ENCODE peak calls at places on chromosomes 4 and X, in five cellular contexts. One of them, this sample, is unnamed. For H3K4me1, the result is how much of the 10 kb centered on the place peaks cover.

GRCh38 chrX:103607385-103608304 is at the start of gene TCEAL3:
- DNase-seq in neural progenitor cell: peak
- DNase-seq in GM23248: peak
- DNase-seq in HCT116: no peak
- DNase-seq in hepatocyte: peak
- DNase-seq in this sample: peak

GRCh38 chr4:55729306-55730142 is 90.1 kb upstream of the EXOC1L start:
- DNase-seq in GM23248: no peak
- DNase-seq in hepatocyte: peak
- DNase-seq in neural progenitor cell: no peak
- DNase-seq in HCT116: no peak
- DNase-seq in this sample: no peak

GRCh38 chr4:47933798-47934197 is 19.4 kb upstream of the NFXL1 start:
- DNase-seq in GM23248: peak
- DNase-seq in hepatocyte: peak
- DNase-seq in neural progenitor cell: peak
- DNase-seq in HCT116: no peak
- DNase-seq in this sample: peak

GRCh38 chr4:47531241-47531953 is 46.3 kb downstream of the ATP10D start:
- DNase-seq in hepatocyte: peak
- DNase-seq in HCT116: no peak
- DNase-seq in GM23248: peak
- DNase-seq in neural progenitor cell: peak
- DNase-seq in this sample: peak

GRCh38 chrX:72084114-72084513 is 47.6 kb downstream of the RTL5 start:
- DNase-seq in HCT116: no peak
- DNase-seq in hepatocyte: no peak
- DNase-seq in neural progenitor cell: no peak
- DNase-seq in GM23248: no peak
- DNase-seq in this sample: no peak

GRCh38 chrX:22594771-22595170 is 322.1 kb downstream of the CBLL2 start:
- DNase-seq in hepatocyte: no peak
- DNase-seq in GM23248: no peak
- DNase-seq in HCT116: no peak
- DNase-seq in neural progenitor cell: no peak
- DNase-seq in this sample: no peak

GRCh38 chrX:9905288-9905687 is 61.9 kb upstream of the CLDN34 start:
- DNase-seq in hepatocyte: no peak
- DNase-seq in HCT116: no peak
- DNase-seq in neural progenitor cell: no peak
- DNase-seq in GM23248: peak
- DNase-seq in this sample: peak

GRCh38 chr4:2287594-2287915 is 25.6 kb upstream of the MXD4 start:
- DNase-seq in neural progenitor cell: no peak
- DNase-seq in HCT116: no peak
- DNase-seq in GM23248: no peak
- DNase-seq in hepatocyte: no peak
- DNase-seq in this sample: no peak

GRCh38 chr4:186854256-186854655 is 130.6 kb upstream of the FAT1 start:
- DNase-seq in hepatocyte: no peak
- DNase-seq in HCT116: no peak
- DNase-seq in GM23248: no peak
- DNase-seq in neural progenitor cell: no peak
- DNase-seq in this sample: peak

GRCh38 chr4:2244947-2245786 is 3.2 kb upstream of the HAUS3 start:
- DNase-seq in hepatocyte: no peak
- DNase-seq in GM23248: no peak
- DNase-seq in neural progenitor cell: no peak
- DNase-seq in HCT116: no peak
- DNase-seq in this sample: no peak

GRCh38 chrX:7083021-7083420 is 64.5 kb upstream of the STS start:
- DNase-seq in HCT116: no peak
- DNase-seq in neural progenitor cell: no peak
- DNase-seq in GM23248: no peak
- DNase-seq in hepatocyte: no peak
- DNase-seq in this sample: no peak

GRCh38 chr4:108193891-108194672 is 25.4 kb upstream of the LEF1 start:
- DNase-seq in GM23248: no peak
- DNase-seq in HCT116: no peak
- DNase-seq in hepatocyte: no peak
- DNase-seq in neural progenitor cell: peak
- DNase-seq in this sample: no peak

GRCh38 chrX:53716328-53717088 is 30.0 kb upstream of the HUWE1 start:
- DNase-seq in neural progenitor cell: no peak
- DNase-seq in GM23248: no peak
- DNase-seq in HCT116: no peak
- DNase-seq in hepatocyte: no peak
- DNase-seq in this sample: peak

GRCh38 chr4:25378130-25378743 is 1.2 kb downstream of the ANAPC4 start:
- DNase-seq in hepatocyte: no peak
- DNase-seq in GM23248: no peak
- DNase-seq in neural progenitor cell: no peak
- DNase-seq in HCT116: no peak
- DNase-seq in this sample: no peak

GRCh38 chr4:93501946-93502345 is 326.6 kb upstream of the ATOH1 start:
- DNase-seq in HCT116: no peak
- DNase-seq in GM23248: no peak
- DNase-seq in hepatocyte: no peak
- DNase-seq in neural progenitor cell: no peak
- DNase-seq in this sample: no peak

GRCh38 chr4:182560358-182560757 is 317.2 kb downstream of the TENM3 start:
- DNase-seq in neural progenitor cell: peak
- DNase-seq in hepatocyte: peak
- DNase-seq in GM23248: no peak
- DNase-seq in HCT116: no peak
- DNase-seq in this sample: peak

GRCh38 chr4:64385177-64385549 is 24.1 kb downstream of the TECRL start:
- DNase-seq in GM23248: no peak
- DNase-seq in hepatocyte: no peak
- DNase-seq in neural progenitor cell: no peak
- DNase-seq in HCT116: no peak
- DNase-seq in this sample: no peak

GRCh38 chr4:76801621-76802545 is 96.1 kb downstream of the SOWAHB start:
- DNase-seq in hepatocyte: peak
- DNase-seq in HCT116: no peak
- DNase-seq in GM23248: peak
- DNase-seq in neural progenitor cell: peak
- DNase-seq in this sample: peak

GRCh38 chr4:127134490-127134889 is 498.3 kb upstream of the INTU start:
- DNase-seq in GM23248: no peak
- DNase-seq in HCT116: no peak
- DNase-seq in neural progenitor cell: no peak
- DNase-seq in hepatocyte: no peak
- DNase-seq in this sample: no peak

GRCh38 chr4:4913147-4913561 is 53.7 kb downstream of the MSX1 start:
- DNase-seq in HCT116: no peak
- DNase-seq in GM23248: no peak
- DNase-seq in neural progenitor cell: no peak
- DNase-seq in hepatocyte: no peak
- DNase-seq in this sample: no peak

GRCh38 chrX:46257451-46257879 is 287.8 kb downstream of the ZNF674 start:
- DNase-seq in HCT116: no peak
- DNase-seq in hepatocyte: no peak
- DNase-seq in neural progenitor cell: no peak
- DNase-seq in GM23248: no peak
- DNase-seq in this sample: no peak

GRCh38 chrX:42524374-42524773 is 253.6 kb downstream of the PPP1R2C start:
- DNase-seq in GM23248: peak
- DNase-seq in HCT116: peak
- DNase-seq in neural progenitor cell: no peak
- DNase-seq in hepatocyte: no peak
- DNase-seq in this sample: peak

GRCh38 chrX:15525664-15526416 is 25.2 kb downstream of the BMX start:
- DNase-seq in GM23248: no peak
- DNase-seq in neural progenitor cell: no peak
- DNase-seq in hepatocyte: no peak
- DNase-seq in HCT116: no peak
- DNase-seq in this sample: no peak

GRCh38 chrX:44039556-44039955 is 66.4 kb upstream of the NDP start:
- DNase-seq in neural progenitor cell: no peak
- DNase-seq in HCT116: no peak
- DNase-seq in hepatocyte: no peak
- DNase-seq in GM23248: no peak
- DNase-seq in this sample: no peak

GRCh38 chr4:137861682-137862081 is 329.4 kb upstream of the PCDH18 start:
- DNase-seq in neural progenitor cell: peak
- DNase-seq in hepatocyte: peak
- DNase-seq in HCT116: no peak
- DNase-seq in GM23248: peak
- DNase-seq in this sample: no peak

GRCh38 chr4:86730310-86730709 is 118.9 kb downstream of the SLC10A6 start:
- DNase-seq in hepatocyte: no peak
- DNase-seq in GM23248: no peak
- DNase-seq in neural progenitor cell: peak
- DNase-seq in HCT116: no peak
- DNase-seq in this sample: no peak

GRCh38 chr4:1043162-1043561 is 31.7 kb downstream of the FGFRL1 start:
- DNase-seq in neural progenitor cell: no peak
- DNase-seq in GM23248: no peak
- DNase-seq in HCT116: no peak
- DNase-seq in hepatocyte: no peak
- DNase-seq in this sample: no peak

GRCh38 chr4:1042352-1043025 is 31.1 kb downstream of the FGFRL1 start:
- DNase-seq in hepatocyte: no peak
- DNase-seq in HCT116: no peak
- DNase-seq in neural progenitor cell: no peak
- DNase-seq in GM23248: no peak
- DNase-seq in this sample: no peak

GRCh38 chr4:1045193-1045594 is 33.8 kb downstream of the FGFRL1 start:
- DNase-seq in HCT116: no peak
- DNase-seq in neural progenitor cell: no peak
- DNase-seq in hepatocyte: no peak
- DNase-seq in GM23248: no peak
- DNase-seq in this sample: no peak

GRCh38 chr4:1044469-1045192 is 33.2 kb downstream of the FGFRL1 start:
- DNase-seq in HCT116: no peak
- DNase-seq in neural progenitor cell: no peak
- DNase-seq in GM23248: no peak
- DNase-seq in hepatocyte: no peak
- DNase-seq in this sample: no peak

DNA sequence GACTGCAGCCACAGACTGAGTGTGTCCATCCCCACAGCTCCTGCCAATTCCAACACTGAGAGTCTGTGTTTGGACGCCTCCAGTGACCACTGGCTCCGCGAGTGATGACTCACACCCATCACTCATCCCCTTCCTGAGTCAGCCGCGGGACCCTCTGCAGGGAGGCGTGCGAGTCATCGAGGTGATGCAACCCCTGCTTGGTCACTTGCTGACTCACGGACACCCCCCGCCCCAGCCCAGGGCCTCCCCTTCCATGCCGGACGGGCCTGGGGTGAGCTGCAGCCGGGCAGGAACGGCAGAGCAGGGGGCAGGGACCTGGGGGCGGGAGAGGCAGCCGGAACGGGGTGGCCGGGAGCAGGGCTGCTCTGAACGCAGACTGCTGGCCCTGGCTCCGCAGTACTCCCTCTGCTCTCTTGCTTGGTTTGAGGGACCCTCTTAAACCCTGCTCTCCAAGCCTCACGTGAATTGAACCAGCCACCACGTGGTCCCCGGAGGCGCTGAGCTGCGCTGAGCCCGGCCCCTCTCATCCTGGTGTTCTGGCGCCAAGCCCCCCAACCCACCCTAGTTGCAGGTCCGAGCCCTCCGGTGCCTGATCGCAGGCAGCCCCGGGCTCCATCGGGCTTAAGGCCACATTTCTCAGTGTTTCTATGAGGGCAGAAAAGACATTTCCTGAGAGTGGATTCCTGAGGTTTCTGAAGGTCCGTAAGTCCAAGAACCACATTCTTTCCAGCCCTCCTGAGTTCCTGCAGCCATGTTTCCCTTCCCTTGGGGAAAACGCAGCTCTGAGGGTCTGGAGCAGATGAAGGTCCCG is 32.4 kb downstream of the FGFRL1 start:
- DNase-seq in neural progenitor cell: peak
- DNase-seq in GM23248: peak
- DNase-seq in hepatocyte: peak
- DNase-seq in HCT116: peak
- DNase-seq in this sample: peak
- H3K4me1 ChIP-seq in neural progenitor cell: under half
- H3K4me1 ChIP-seq in GM23248: under half
- H3K4me1 ChIP-seq in hepatocyte: under half
- H3K4me1 ChIP-seq in HCT116: half or more
- H3K4me1 ChIP-seq in this sample: half or more

GRCh38 chr4:184824776-184825393 is 883 bp downstream of the ACSL1 start:
- DNase-seq in neural progenitor cell: no peak
- DNase-seq in GM23248: no peak
- DNase-seq in HCT116: no peak
- DNase-seq in hepatocyte: no peak
- DNase-seq in this sample: no peak
- TF ChIP-seq EZH2 in neural progenitor cell: peak
- TF ChIP-seq EZH2 in GM23248: no peak
- TF ChIP-seq EZH2 in HCT116: no peak
- TF ChIP-seq EZH2 in hepatocyte: no peak
- TF ChIP-seq EZH2 in this sample: no peak

DNA sequence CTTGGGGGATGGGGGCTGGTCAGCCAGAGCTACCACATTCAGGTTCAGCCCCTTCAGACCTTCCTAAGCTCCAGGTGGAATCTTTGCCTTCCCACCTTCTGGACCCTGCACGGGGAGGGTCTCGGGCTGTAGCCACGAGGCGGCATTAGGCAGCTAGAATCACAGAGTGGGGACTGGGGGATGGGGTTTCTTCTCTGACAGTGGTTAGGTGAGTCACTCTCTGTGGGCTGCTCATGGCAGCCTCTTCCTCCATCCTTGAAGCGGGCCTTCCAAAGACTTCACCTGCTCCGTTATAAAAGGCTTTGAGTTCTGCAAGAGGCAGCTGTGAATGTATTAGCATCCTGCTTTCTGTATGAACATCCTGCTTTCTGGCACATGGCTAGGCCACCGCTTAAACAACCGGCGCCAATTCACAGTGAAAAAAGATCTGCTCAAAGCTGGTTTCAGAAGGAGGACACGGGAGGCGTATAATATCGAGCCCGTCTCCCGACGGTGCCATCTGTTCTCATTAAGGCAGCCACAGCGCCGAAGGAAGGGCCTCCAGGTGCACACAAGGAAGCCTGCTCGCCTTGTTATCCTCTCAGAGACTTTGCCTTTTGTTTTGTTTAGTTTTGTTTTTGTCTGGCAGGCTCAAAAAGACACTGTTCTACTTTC is 74.3 kb upstream of the IGFBP7 start:
- DNase-seq in hepatocyte: no peak
- DNase-seq in GM23248: no peak
- DNase-seq in neural progenitor cell: no peak
- DNase-seq in HCT116: no peak
- DNase-seq in this sample: peak
- H2AFZ ChIP-seq in hepatocyte: no peak
- H2AFZ ChIP-seq in GM23248: no peak
- H2AFZ ChIP-seq in neural progenitor cell: peak
- H2AFZ ChIP-seq in HCT116: no peak
- H2AFZ ChIP-seq in this sample: no peak

DNA sequence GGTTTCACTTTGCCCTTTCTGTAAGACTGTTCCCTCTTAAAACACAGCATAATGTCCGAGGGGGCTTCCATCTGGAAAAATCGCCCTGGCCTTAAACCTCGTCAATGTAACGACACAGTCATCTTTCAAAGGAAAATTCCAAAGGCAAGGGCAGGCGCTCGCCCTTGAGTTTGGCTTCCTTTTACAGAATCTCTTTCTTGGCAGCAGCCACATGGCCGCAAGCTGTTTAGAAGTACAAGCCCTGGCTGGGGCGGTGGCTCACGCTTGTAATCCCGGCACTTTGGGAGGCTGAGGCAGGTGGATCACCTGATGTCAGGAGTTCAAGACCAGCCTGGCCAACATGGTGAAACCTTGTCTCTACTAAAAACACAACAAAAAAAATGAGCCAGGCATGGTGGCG is 27.1 kb upstream of the GRPEL1 start:
- DNase-seq in neural progenitor cell: no peak
- DNase-seq in GM23248: no peak
- DNase-seq in hepatocyte: no peak
- DNase-seq in HCT116: no peak
- DNase-seq in this sample: no peak
- H3K4me1 ChIP-seq in neural progenitor cell: under half
- H3K4me1 ChIP-seq in GM23248: under half
- H3K4me1 ChIP-seq in hepatocyte: under half
- H3K4me1 ChIP-seq in HCT116: under half
- H3K4me1 ChIP-seq in this sample: under half

This sample was measured in astrocyte.